ENCODE peak calls at places on chromosomes 2 and 18, in ten cellular contexts. W, K, R, N, M, O, F, Z, Q and X are unnamed samples.
A peak's percentile ranks its signal among the peaks of the same experiment; 100 is the strongest.

GRCh38 chr2:199370150-199370780 is 87.5 kb downstream of the SATB2 start:
- DNase-seq in W (peak; percentile 17), K (no peak), R (no peak), N (peak; percentile 31), M (no peak), O (no peak), F (no peak), Z (peak; percentile 15), Q (no peak), X (no peak)

GRCh38 chr2:26776195-26776594 is 9.7 kb upstream of the CENPA start:
- DNase-seq in W (no peak), K (no peak), R (no peak), N (no peak), M (no peak), O (no peak), F (no peak), Z (no peak), Q (no peak), X (no peak)

GRCh38 chr2:189261431-189261841 is 81.9 kb upstream of the COL5A2 start:
- DNase-seq in W (no peak), K (no peak), R (no peak), N (peak; percentile 93), M (no peak), O (no peak), F (no peak), Z (peak; percentile 93), Q (peak; percentile 58), X (peak; percentile 65)

GRCh38 chr18:35089918-35090550 is 48.8 kb downstream of the MAPRE2 start:
- DNase-seq in W (no peak), K (no peak), R (no peak), N (no peak), M (no peak), O (no peak), F (no peak), Z (no peak), Q (no peak), X (no peak)

GRCh38 chr2:241017228-241017940 is 19.0 kb downstream of the SNED1 start:
- DNase-seq in W (no peak), K (peak; percentile 32), R (no peak), N (no peak), M (no peak), O (no peak), F (no peak), Z (no peak), Q (no peak), X (no peak)

GRCh38 chr2:145288650-145289496 is 769.0 kb upstream of the ZEB2 start:
- DNase-seq in W (no peak), K (no peak), R (no peak), N (no peak), M (no peak), O (no peak), F (peak; percentile 64), Z (no peak), Q (no peak), X (no peak)

GRCh38 chr2:112942654-112943002 is 31.7 kb downstream of the IL37 start:
- DNase-seq in W (no peak), K (no peak), R (no peak), N (no peak), M (no peak), O (no peak), F (no peak), Z (no peak), Q (no peak), X (peak; percentile 61)

GRCh38 chr2:46358713-46359112 is 61.5 kb downstream of the EPAS1 start:
- DNase-seq in W (no peak), K (no peak), R (no peak), N (no peak), M (no peak), O (no peak), F (no peak), Z (no peak), Q (no peak), X (no peak)

GRCh38 chr2:158716091-158716815 is 78.9 kb upstream of the DAPL1 start:
- DNase-seq in W (no peak), K (no peak), R (no peak), N (no peak), M (no peak), O (no peak), F (no peak), Z (no peak), Q (no peak), X (no peak)

GRCh38 chr2:178211943-178212342 is 17.6 kb downstream of the OSBPL6 start:
- DNase-seq in W (no peak), K (no peak), R (no peak), N (no peak), M (no peak), O (no peak), F (no peak), Z (no peak), Q (no peak), X (no peak)

GRCh38 chr2:127859712-127860085 is 1.7 kb upstream of the POLR2D start:
- DNase-seq in W (no peak), K (peak; percentile 88), R (peak; percentile 66), N (no peak), M (peak; percentile 60), O (no peak), F (peak; percentile 91), Z (no peak), Q (no peak), X (peak; percentile 92)

GRCh38 chr2:192952254-192952653 is 757.5 kb upstream of the TMEFF2 start:
- DNase-seq in W (no peak), K (no peak), R (no peak), N (no peak), M (no peak), O (no peak), F (no peak), Z (no peak), Q (no peak), X (no peak)

GRCh38 chr18:11955299-11956029 is 25.8 kb upstream of the IMPA2 start:
- DNase-seq in W (no peak), K (peak; percentile 80), R (no peak), N (peak; percentile 95), M (peak; percentile 64), O (no peak), F (peak; percentile 64), Z (peak; percentile 87), Q (peak; percentile 95), X (peak; percentile 73)

GRCh38 chr2:195613922-195614321 is 43.1 kb upstream of the SLC39A10 start:
- DNase-seq in W (peak; percentile 43), K (no peak), R (no peak), N (peak; percentile 86), M (no peak), O (peak; percentile 29), F (peak; percentile 71), Z (peak; percentile 95), Q (peak; percentile 84), X (peak; percentile 81)

GRCh38 chr2:188132385-188132784 is 159.3 kb upstream of the GULP1 start:
- DNase-seq in W (peak; percentile 34), K (no peak), R (no peak), N (peak; percentile 14), M (no peak), O (no peak), F (no peak), Z (no peak), Q (peak; percentile 28), X (no peak)

GRCh38 chr18:46660955-46661749 is 4.1 kb upstream of the LOXHD1 start:
- DNase-seq in W (peak; percentile 56), K (no peak), R (no peak), N (peak; percentile 23), M (no peak), O (peak; percentile 48), F (no peak), Z (peak; percentile 31), Q (peak; percentile 21), X (no peak)

GRCh38 chr18:45019469-45019868 is 338.8 kb downstream of the SETBP1 start:
- DNase-seq in W (no peak), K (no peak), R (no peak), N (no peak), M (no peak), O (no peak), F (no peak), Z (no peak), Q (no peak), X (peak; percentile 83)

GRCh38 chr18:45026162-45026561 is 345.5 kb downstream of the SETBP1 start:
- DNase-seq in W (no peak), K (no peak), R (no peak), N (no peak), M (no peak), O (no peak), F (no peak), Z (no peak), Q (no peak), X (no peak)

GRCh38 chr18:45025108-45025471 is 344.4 kb downstream of the SETBP1 start:
- DNase-seq in W (no peak), K (no peak), R (no peak), N (no peak), M (no peak), O (no peak), F (no peak), Z (no peak), Q (no peak), X (no peak)

GRCh38 chr18:45024357-45025107 is 343.8 kb downstream of the SETBP1 start:
- DNase-seq in W (no peak), K (no peak), R (no peak), N (no peak), M (no peak), O (no peak), F (no peak), Z (no peak), Q (no peak), X (no peak)
- TF ChIP-seq CTCF in W (no peak), K (no peak), R (no peak), N (no peak), M (no peak), O (no peak), F (no peak), Z (no peak), Q (no peak), X (no peak)

GRCh38 chr2:102251042-102251848 is 60.1 kb upstream of the IL1RL1 start:
- DNase-seq in W (no peak), K (peak; percentile 85), R (peak; percentile 48), N (peak; percentile 58), M (peak; percentile 70), O (peak; percentile 45), F (no peak), Z (no peak), Q (no peak), X (peak; percentile 62)
- TF ChIP-seq CTCF in W (no peak), K (peak; percentile 79), R (peak; percentile 90), N (peak; percentile 66), M (peak; percentile 60), O (peak; percentile 52), F (peak; percentile 40), Z (no peak), Q (peak; percentile 44), X (peak; percentile 70)

DNA sequence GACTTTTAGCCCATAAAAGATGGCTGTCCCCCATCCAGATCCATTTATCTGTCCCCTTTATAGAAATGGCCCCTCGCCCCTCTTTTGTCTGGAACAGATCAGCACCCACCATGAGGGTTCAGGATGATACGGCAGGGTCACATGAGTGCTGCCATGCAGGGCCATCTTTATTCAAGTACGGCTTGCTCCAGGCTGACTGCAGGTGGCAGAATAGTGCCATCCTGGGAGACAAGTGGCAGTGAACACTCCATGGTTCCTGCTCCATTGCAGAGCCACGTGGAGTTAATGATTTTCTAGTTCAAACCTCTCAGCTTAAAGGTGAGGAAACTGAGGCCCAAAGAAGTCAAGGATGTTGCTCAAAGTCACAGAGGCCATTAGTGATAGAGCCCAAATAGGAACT is 180.6 kb downstream of the CLIP4 start:
- DNase-seq in W (peak; percentile 67), K (peak; percentile 55), R (no peak), N (peak; percentile 23), M (peak; percentile 18), O (peak; percentile 54), F (peak; percentile 2), Z (peak; percentile 26), Q (no peak), X (peak; percentile 62)
- TF ChIP-seq CTCF in W (peak; percentile 78), K (peak; percentile 15), R (no peak), N (peak; percentile 24), M (no peak), O (peak; percentile 49), F (no peak), Z (peak; percentile 41), Q (peak; percentile 17), X (peak; percentile 60)

GRCh38 chr18:21704603-21705364 is at the start of gene ABHD3:
- DNase-seq in W (peak; percentile 85), K (peak; percentile 98), R (peak; percentile 87), N (peak; percentile 80), M (peak; percentile 96), O (peak; percentile 95), F (peak; percentile 95), Z (peak; percentile 85), Q (peak; percentile 90), X (peak; percentile 97)
- TF ChIP-seq CTCF in W (no peak), K (peak; percentile 55), R (peak; percentile 48), N (peak; percentile 29), M (no peak), O (peak; percentile 33), F (peak; percentile 47), Z (peak; percentile 28), Q (peak; percentile 42), X (peak; percentile 49)